ENCODE peak calls at places on chromosome 5, in six cellular contexts. K is endothelial cell of umbilical vein, R is A549, H is HepG2, Z is K562, X is GM12878. F is an unnamed sample.

GRCh38 chr5:148991606-148992005 is 71.3 kb downstream of the SH3TC2 start:
- DNase-seq in K (no peak), R (no peak), H (no peak), Z (no peak), X (no peak), F (no peak)

GRCh38 chr5:79225026-79225425 is 10.9 kb upstream of the JMY start:
- DNase-seq in K (no peak), R (no peak), H (no peak), Z (no peak), X (no peak), F (no peak)

GRCh38 chr5:6545770-6546690 is 86.8 kb downstream of the NSUN2 start:
- DNase-seq in K (no peak), R (no peak), H (no peak), Z (no peak), X (no peak), F (no peak)

GRCh38 chr5:9226026-9226536 is 319.8 kb downstream of the SEMA5A start:
- DNase-seq in K (no peak), R (no peak), H (no peak), Z (no peak), X (no peak), F (no peak)

GRCh38 chr5:11683666-11684065 is 220.6 kb downstream of the CTNND2 start:
- DNase-seq in K (no peak), R (no peak), H (no peak), Z (no peak), X (no peak), F (no peak)

GRCh38 chr5:151270599-151270998 is 17.6 kb downstream of the GM2A start:
- DNase-seq in K (no peak), R (peak), H (no peak), Z (no peak), X (peak), F (no peak)

GRCh38 chr5:100647461-100648230 is 112.5 kb downstream of the FAM174A start:
- DNase-seq in K (peak), R (peak), H (no peak), Z (peak), X (no peak), F (peak)

GRCh38 chr5:14505310-14506140 is 76.1 kb upstream of the OTULINL start:
- DNase-seq in K (no peak), R (no peak), H (no peak), Z (peak), X (no peak), F (no peak)

GRCh38 chr5:157323107-157323706 is 57.3 kb downstream of the CYFIP2 start:
- DNase-seq in K (no peak), R (no peak), H (no peak), Z (peak), X (no peak), F (no peak)

GRCh38 chr5:178237431-178238312 is 5.1 kb upstream of the PHYKPL start:
- DNase-seq in K (no peak), R (no peak), H (no peak), Z (no peak), X (no peak), F (no peak)

GRCh38 chr5:13516195-13516594 is 428.3 kb downstream of the DNAH5 start:
- DNase-seq in K (no peak), R (no peak), H (no peak), Z (no peak), X (no peak), F (no peak)

GRCh38 chr5:13987843-13988464 is 43.5 kb upstream of the DNAH5 start:
- DNase-seq in K (peak), R (peak), H (peak), Z (peak), X (no peak), F (peak)

GRCh38 chr5:26388946-26389345 is 649.4 kb downstream of the CDH9 start:
- DNase-seq in K (no peak), R (no peak), H (no peak), Z (no peak), X (no peak), F (no peak)

GRCh38 chr5:111929261-111929660 is 172.3 kb upstream of the NREP start:
- DNase-seq in K (no peak), R (no peak), H (no peak), Z (no peak), X (no peak), F (no peak)

GRCh38 chr5:31770157-31770556 is 131.2 kb downstream of the PDZD2 start:
- DNase-seq in K (no peak), R (no peak), H (no peak), Z (no peak), X (no peak), F (no peak)

GRCh38 chr5:149445739-149446369 is 66.8 kb upstream of the IL17B start:
- DNase-seq in K (peak), R (peak), H (peak), Z (peak), X (no peak), F (peak)

GRCh38 chr5:15611008-15611407 is 111.0 kb downstream of the FBXL7 start:
- DNase-seq in K (no peak), R (no peak), H (no peak), Z (no peak), X (no peak), F (no peak)

GRCh38 chr5:123776761-123777160 is 264.8 kb downstream of the CSNK1G3 start:
- DNase-seq in K (no peak), R (no peak), H (no peak), Z (no peak), X (no peak), F (no peak)

GRCh38 chr5:11013793-11014192 is 252.8 kb upstream of the DAP start:
- DNase-seq in K (no peak), R (no peak), H (no peak), Z (no peak), X (no peak), F (no peak)

GRCh38 chr5:29162297-29162696 is 2031.2 kb upstream of the CDH6 start:
- DNase-seq in K (no peak), R (peak), H (peak), Z (no peak), X (no peak), F (no peak)

GRCh38 chr5:94791787-94792186 is 173.3 kb downstream of the SLF1 start:
- DNase-seq in K (no peak), R (no peak), H (no peak), Z (no peak), X (no peak), F (no peak)

GRCh38 chr5:181170237-181170830 is 22.9 kb downstream of the OR2V2 start:
- DNase-seq in K (no peak), R (no peak), H (no peak), Z (peak), X (no peak), F (peak)

GRCh38 chr5:160434022-160434531 is 12.4 kb downstream of the PTTG1 start:
- DNase-seq in K (no peak), R (no peak), H (peak), Z (no peak), X (peak), F (no peak)

GRCh38 chr5:58456486-58456885 is 3.4 kb downstream of the PLK2 start:
- DNase-seq in K (peak), R (no peak), H (no peak), Z (no peak), X (no peak), F (no peak)

GRCh38 chr5:178361657-178362445 is 129.2 kb upstream of the PHYKPL start:
- DNase-seq in K (no peak), R (no peak), H (no peak), Z (no peak), X (no peak), F (no peak)

GRCh38 chr5:124512236-124512635 is 234.2 kb downstream of the ZNF608 start:
- DNase-seq in K (no peak), R (no peak), H (no peak), Z (no peak), X (no peak), F (no peak)

GRCh38 chr5:173884402-173885053 is 3.6 kb upstream of the CPEB4 start:
- DNase-seq in K (no peak), R (no peak), H (no peak), Z (peak), X (peak), F (peak)

DNA sequence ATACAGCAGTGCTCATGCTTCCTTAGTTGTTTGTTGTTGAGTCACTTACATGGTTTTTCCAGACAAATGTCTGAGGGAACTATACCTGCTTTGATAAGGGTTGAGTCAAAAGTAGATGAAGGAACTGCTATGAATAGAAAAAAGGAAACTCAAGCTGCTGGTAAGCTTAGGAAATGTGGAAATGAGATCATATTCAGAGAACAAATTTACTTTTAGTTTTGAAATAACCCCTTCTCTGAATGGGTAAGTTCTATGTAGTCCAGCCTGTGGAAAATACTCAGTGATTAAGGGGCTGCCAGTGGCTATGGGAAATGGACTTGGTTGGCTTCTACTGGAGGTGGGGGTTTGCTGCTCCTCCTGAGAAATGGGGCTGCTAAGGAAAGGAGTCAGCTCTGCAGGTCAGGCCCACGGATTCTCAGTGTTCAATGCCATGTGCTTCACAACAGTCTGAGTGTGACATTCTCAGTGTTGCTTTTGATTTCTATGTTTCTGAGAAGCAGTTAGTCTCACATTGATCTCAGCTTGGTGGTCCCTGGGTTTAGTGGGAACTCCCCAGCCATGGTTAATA is 47.7 kb upstream of the GLRX start:
- DNase-seq in K (peak), R (no peak), H (peak), Z (no peak), X (peak), F (peak)
- TF ChIP-seq MAX in K (peak), R (no peak), H (no peak), Z (no peak), X (peak), F (no peak)

GRCh38 chr5:169160405-169160901 is 140.5 kb downstream of the SLIT3 start:
- DNase-seq in K (peak), R (peak), H (no peak), Z (no peak), X (no peak), F (no peak)

GRCh38 chr5:169164481-169164925 is 136.4 kb downstream of the SLIT3 start:
- DNase-seq in K (peak), R (peak), H (no peak), Z (no peak), X (no peak), F (no peak)

GRCh38 chr5:169158764-169159163 is 142.2 kb downstream of the SLIT3 start:
- DNase-seq in K (no peak), R (no peak), H (no peak), Z (no peak), X (no peak), F (no peak)

GRCh38 chr5:169162407-169162806 is 138.5 kb downstream of the SLIT3 start:
- DNase-seq in K (peak), R (no peak), H (no peak), Z (no peak), X (no peak), F (no peak)

GRCh38 chr5:169161022-169161680 is 139.8 kb downstream of the SLIT3 start:
- DNase-seq in K (peak), R (peak), H (no peak), Z (no peak), X (no peak), F (peak)
- TF ChIP-seq MYC in K (no peak), R (no peak), H (no peak), Z (no peak), X (no peak), F (no peak)

GRCh38 chr5:43016217-43016779 is 23.8 kb downstream of the ANXA2R start:
- DNase-seq in K (no peak), R (no peak), H (no peak), Z (no peak), X (no peak), F (no peak)
- H3K4me3 ChIP-seq in K (no peak), R (no peak), H (no peak), Z (no peak), X (peak), F (peak)

DNA sequence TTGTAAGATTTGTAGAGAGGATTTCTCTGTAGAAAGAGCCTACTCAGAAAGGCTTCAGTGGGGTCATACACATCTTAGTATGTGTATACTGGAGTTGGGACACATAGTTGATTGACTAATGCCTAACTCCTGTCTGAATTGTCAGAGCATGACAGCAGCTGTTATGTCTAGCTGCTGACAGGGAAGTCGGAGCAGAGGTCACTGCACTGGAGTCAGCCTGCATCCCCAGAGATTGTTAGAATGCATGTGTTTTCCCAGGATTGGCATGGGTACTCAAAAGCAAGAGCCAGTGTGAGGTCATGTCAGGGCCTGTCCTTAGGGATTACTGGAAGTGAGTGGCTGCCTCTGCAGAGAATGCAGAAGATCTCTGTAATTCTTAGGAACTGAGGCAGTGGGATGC is 82.7 kb downstream of the ITGA1 start:
- DNase-seq in K (peak), R (peak), H (peak), Z (no peak), X (no peak), F (no peak)
- TF ChIP-seq MAX in K (no peak), R (no peak), H (no peak), Z (no peak), X (no peak), F (no peak)

GRCh38 chr5:72633649-72634048 is 126.4 kb upstream of the ZNF366 start:
- DNase-seq in K (no peak), R (no peak), H (no peak), Z (peak), X (no peak), F (no peak)
- TF ChIP-seq MYC in K (no peak), R (no peak), H (no peak), Z (no peak), X (no peak), F (no peak)

GRCh38 chr5:159257007-159257406 is 6.1 kb upstream of the UBLCP1 start:
- DNase-seq in K (no peak), R (no peak), H (no peak), Z (no peak), X (no peak), F (no peak)
- H3K4me3 ChIP-seq in K (no peak), R (no peak), H (no peak), Z (no peak), X (no peak), F (no peak)

GRCh38 chr5:53991942-53992341 is 318.4 kb downstream of the ARL15 start:
- DNase-seq in K (peak), R (peak), H (no peak), Z (peak), X (peak), F (peak)
- TF ChIP-seq MAX in K (no peak), R (no peak), H (no peak), Z (no peak), X (no peak), F (no peak)

F was measured in NB4.